ENCODE peak calls at places on chromosomes 3 and 15, in nine cellular contexts. N is AG10803, V is K562, B is upper lobe of right lung, A is mammary epithelial cell, M is HFF-Myc, E is right lobe of liver, P is coronary artery, Y is transverse colon. Q is an unnamed sample.

GRCh38 chr15:29278436-29279099 is 8.9 kb upstream of the NSMCE3 start:
- DNase-seq in N (peak; percentile 88), V (no peak), B (no peak), A (peak; percentile 73), M (peak; percentile 31), E (no peak), P (no peak), Y (no peak), Q (no peak)

GRCh38 chr3:127254730-127255129 is 33.1 kb downstream of the PRR20G start:
- DNase-seq in N (no peak), V (peak; percentile 19), B (no peak), A (peak; percentile 67), M (no peak), E (no peak), P (no peak), Y (no peak), Q (no peak)

GRCh38 chr3:22117751-22118346 is 366.8 kb upstream of the ZNF385D start:
- DNase-seq in N (peak; percentile 64), V (peak; percentile 14), B (no peak), A (peak; percentile 9), M (peak; percentile 7), E (no peak), P (no peak), Y (no peak), Q (peak; percentile 10)

GRCh38 chr3:182612332-182612731 is 181.0 kb upstream of the ATP11B start:
- DNase-seq in N (no peak), V (no peak), B (no peak), A (no peak), M (no peak), E (no peak), P (no peak), Y (no peak), Q (no peak)

GRCh38 chr3:52193059-52193458 is 4.9 kb upstream of the ALAS1 start:
- DNase-seq in N (peak; percentile 70), V (no peak), B (no peak), A (peak; percentile 66), M (no peak), E (peak; percentile 95), P (no peak), Y (peak; percentile 29), Q (no peak)

GRCh38 chr3:56939759-56940323 is 120.6 kb upstream of the SPATA12 start:
- DNase-seq in N (no peak), V (peak; percentile 12), B (no peak), A (no peak), M (no peak), E (no peak), P (no peak), Y (no peak), Q (no peak)

GRCh38 chr3:30077746-30078145 is 528.7 kb upstream of the TGFBR2 start:
- DNase-seq in N (no peak), V (no peak), B (no peak), A (no peak), M (no peak), E (no peak), P (no peak), Y (no peak), Q (no peak)

GRCh38 chr3:157045238-157045860 is 114.6 kb downstream of the CCNL1 start:
- DNase-seq in N (no peak), V (no peak), B (no peak), A (no peak), M (no peak), E (no peak), P (no peak), Y (no peak), Q (no peak)

GRCh38 chr3:27681249-27681748 is 40.8 kb downstream of the EOMES start:
- DNase-seq in N (peak; percentile 89), V (peak; percentile 28), B (no peak), A (peak; percentile 72), M (peak; percentile 44), E (no peak), P (no peak), Y (no peak), Q (peak; percentile 8)

GRCh38 chr3:193742628-193743027 is 149.6 kb downstream of the OPA1 start:
- DNase-seq in N (no peak), V (no peak), B (no peak), A (no peak), M (no peak), E (no peak), P (no peak), Y (no peak), Q (no peak)

GRCh38 chr3:49500408-49501257 is 30.6 kb downstream of the DAG1 start:
- DNase-seq in N (peak; percentile 96), V (peak; percentile 27), B (no peak), A (peak; percentile 95), M (peak; percentile 87), E (peak; percentile 59), P (peak; percentile 85), Y (peak; percentile 68), Q (no peak)

GRCh38 chr15:68372291-68372811 is 59.6 kb downstream of the ITGA11 start:
- DNase-seq in N (no peak), V (peak; percentile 27), B (no peak), A (peak; percentile 20), M (no peak), E (peak; percentile 45), P (peak; percentile 63), Y (no peak), Q (no peak)
- TF ChIP-seq CTCF in N (peak; percentile 34), V (peak; percentile 48), B (peak; percentile 32), A (peak; percentile 51), M (peak; percentile 57), E (peak; percentile 25), P (no peak), Y (no peak), Q (peak; percentile 47)

GRCh38 chr3:150105025-150105424 is 134.3 kb upstream of the PFN2 start:
- DNase-seq in N (no peak), V (no peak), B (no peak), A (no peak), M (no peak), E (no peak), P (no peak), Y (no peak), Q (no peak)

GRCh38 chr3:150104564-150104963 is 133.9 kb upstream of the PFN2 start:
- DNase-seq in N (peak; percentile 77), V (no peak), B (no peak), A (no peak), M (no peak), E (no peak), P (no peak), Y (no peak), Q (no peak)

GRCh38 chr3:150105886-150106612 is 135.4 kb upstream of the PFN2 start:
- DNase-seq in N (peak; percentile 72), V (no peak), B (no peak), A (no peak), M (no peak), E (no peak), P (no peak), Y (no peak), Q (no peak)

GRCh38 chr3:150107429-150108175 is 136.9 kb upstream of the PFN2 start:
- DNase-seq in N (peak; percentile 17), V (no peak), B (no peak), A (no peak), M (no peak), E (no peak), P (no peak), Y (no peak), Q (no peak)

DNA sequence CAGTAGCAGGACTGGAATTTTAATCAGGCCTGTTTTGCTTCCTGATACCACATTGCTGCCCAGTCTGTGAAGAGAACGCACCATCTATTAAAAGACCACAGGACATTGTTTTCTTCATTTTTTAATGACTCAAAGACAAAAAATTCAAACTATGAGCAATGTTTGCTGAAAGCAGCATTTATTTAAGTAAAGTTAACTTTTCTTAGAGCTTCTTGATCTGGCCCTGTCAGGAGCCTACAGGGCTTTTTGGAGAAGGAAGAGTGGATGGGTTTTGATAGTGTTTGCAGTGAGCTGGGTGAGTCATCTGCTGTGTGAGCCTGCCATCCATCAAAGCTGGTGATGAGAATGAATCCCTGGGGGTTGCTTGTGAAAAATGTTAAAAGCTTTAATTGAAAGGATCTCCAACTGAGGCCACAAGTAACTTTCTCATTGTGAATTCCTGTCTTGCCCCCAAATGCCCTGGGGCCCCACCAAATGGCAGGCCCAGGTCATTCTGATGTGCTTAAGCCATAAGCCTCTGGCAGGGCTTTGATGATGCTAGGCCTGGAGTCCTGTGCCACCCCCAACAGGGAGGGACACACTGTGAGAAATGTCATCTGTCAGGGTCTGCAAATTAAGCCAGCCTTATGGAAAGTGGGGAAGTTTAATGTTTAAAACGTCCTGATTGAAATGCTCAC is 136.2 kb upstream of the PFN2 start:
- DNase-seq in N (peak; percentile 100), V (no peak), B (no peak), A (no peak), M (peak; percentile 52), E (no peak), P (no peak), Y (no peak), Q (no peak)
- H3K4me3 ChIP-seq in N (no peak overlapping the region), V (no peak overlapping the region), B (no peak overlapping the region), A (no peak overlapping the region), M (no peak overlapping the region), E (no peak overlapping the region), P (no peak overlapping the region), Y (no peak overlapping the region), Q (no peak overlapping the region)

GRCh38 chr3:54596087-54596486 is 331.8 kb downstream of the LRTM1 start:
- DNase-seq in N (no peak), V (no peak), B (no peak), A (no peak), M (no peak), E (no peak), P (no peak), Y (no peak), Q (no peak)
- TF ChIP-seq CTCF in N (no peak), V (no peak), B (no peak), A (no peak), M (no peak), E (no peak), P (no peak), Y (no peak), Q (no peak)

DNA sequence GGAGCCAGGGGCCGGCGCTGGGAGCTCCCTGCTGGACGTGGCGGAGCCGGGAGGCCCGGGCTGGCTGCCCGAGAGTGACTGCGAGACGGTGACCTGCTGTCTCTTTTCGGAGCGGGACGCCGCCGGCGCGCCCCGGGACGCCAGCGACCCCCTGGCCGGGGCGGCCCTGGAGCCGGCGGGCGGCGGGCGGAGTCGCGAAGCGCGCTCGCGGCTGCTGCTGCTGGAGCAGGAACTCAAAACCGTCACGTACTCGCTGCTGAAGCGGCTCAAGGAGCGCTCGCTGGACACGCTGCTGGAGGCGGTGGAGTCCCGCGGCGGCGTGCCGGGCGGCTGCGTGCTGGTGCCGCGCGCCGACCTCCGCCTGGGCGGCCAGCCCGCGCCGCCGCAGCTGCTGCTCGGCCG is 1.5 kb downstream of the SMAD6 start:
- DNase-seq in N (peak; percentile 50), V (no peak), B (peak; percentile 77), A (peak; percentile 23), M (no peak), E (no peak), P (no peak), Y (peak; percentile 46), Q (no peak)
- H3K4me3 ChIP-seq in N (peak overlapping the region; percentile 82), V (no peak overlapping the region), B (peak overlapping the region; percentile 60), A (no peak overlapping the region), M (peak overlapping the region; percentile 74), E (peak overlapping the region; percentile 54), P (peak overlapping the region; percentile 93), Y (peak overlapping the region; percentile 59), Q (no peak overlapping the region)

GRCh38 chr3:129992781-129993180 is 18.3 kb downstream of the TRH start:
- DNase-seq in N (no peak), V (peak; percentile 31), B (peak; percentile 43), A (no peak), M (no peak), E (no peak), P (no peak), Y (no peak), Q (no peak)
- TF ChIP-seq CTCF in N (peak; percentile 56), V (no peak), B (peak; percentile 16), A (peak; percentile 7), M (peak; percentile 37), E (peak; percentile 11), P (no peak), Y (no peak), Q (no peak)